ENCODE peak calls at places on chromosomes 16 and 17, in four cellular contexts. One of them, this sample, is unnamed.

GRCh38 chr16:58026705-58027340 is 1.3 kb downstream of the MMP15 start:
- DNase-seq in IMR-90: no peak
- DNase-seq in NCI-H1092 treated with DMSO at 0.1 percent for 48 hours: peak
- DNase-seq in T1000: no peak
- DNase-seq in this sample: no peak

GRCh38 chr16:22685162-22685830 is 128.7 kb upstream of the HS3ST2 start:
- DNase-seq in IMR-90: no peak
- DNase-seq in NCI-H1092 treated with DMSO at 0.1 percent for 48 hours: no peak
- DNase-seq in T1000: no peak
- DNase-seq in this sample: no peak

GRCh38 chr16:12826559-12826958 is 22.9 kb upstream of the CPPED1 start:
- DNase-seq in IMR-90: no peak
- DNase-seq in NCI-H1092 treated with DMSO at 0.1 percent for 48 hours: no peak
- DNase-seq in T1000: no peak
- DNase-seq in this sample: no peak

GRCh38 chr16:87305505-87306391 is 11.4 kb downstream of the C16orf95 start:
- DNase-seq in IMR-90: no peak
- DNase-seq in NCI-H1092 treated with DMSO at 0.1 percent for 48 hours: peak
- DNase-seq in T1000: no peak
- DNase-seq in this sample: no peak

GRCh38 chr16:1610841-1611653 is 825 bp downstream of the IFT140 start:
- DNase-seq in IMR-90: no peak
- DNase-seq in NCI-H1092 treated with DMSO at 0.1 percent for 48 hours: no peak
- DNase-seq in T1000: peak
- DNase-seq in this sample: no peak

GRCh38 chr17:41705271-41705991 is 6.7 kb upstream of the GAST start:
- DNase-seq in IMR-90: peak
- DNase-seq in NCI-H1092 treated with DMSO at 0.1 percent for 48 hours: no peak
- DNase-seq in T1000: no peak
- DNase-seq in this sample: peak

GRCh38 chr17:48546924-48547838 is 2.3 kb upstream of the HOXB2 start:
- DNase-seq in IMR-90: peak
- DNase-seq in NCI-H1092 treated with DMSO at 0.1 percent for 48 hours: peak
- DNase-seq in T1000: no peak
- DNase-seq in this sample: no peak

GRCh38 chr17:83122834-83123233 is 43.4 kb downstream of the METRNL start:
- DNase-seq in IMR-90: no peak
- DNase-seq in NCI-H1092 treated with DMSO at 0.1 percent for 48 hours: no peak
- DNase-seq in T1000: no peak
- DNase-seq in this sample: no peak

GRCh38 chr17:59277031-59277430 is 54.4 kb upstream of the YPEL2 start:
- DNase-seq in IMR-90: no peak
- DNase-seq in NCI-H1092 treated with DMSO at 0.1 percent for 48 hours: no peak
- DNase-seq in T1000: no peak
- DNase-seq in this sample: no peak

GRCh38 chr16:50702725-50703124 is 9.3 kb downstream of the NOD2 start:
- DNase-seq in IMR-90: no peak
- DNase-seq in NCI-H1092 treated with DMSO at 0.1 percent for 48 hours: no peak
- DNase-seq in T1000: no peak
- DNase-seq in this sample: no peak

GRCh38 chr16:83898463-83899271 is at the start of gene MLYCD:
- DNase-seq in IMR-90: peak
- DNase-seq in NCI-H1092 treated with DMSO at 0.1 percent for 48 hours: peak
- DNase-seq in T1000: peak
- DNase-seq in this sample: peak

GRCh38 chr16:52597073-52597771 is 50.3 kb upstream of the TOX3 start:
- DNase-seq in IMR-90: no peak
- DNase-seq in NCI-H1092 treated with DMSO at 0.1 percent for 48 hours: no peak
- DNase-seq in T1000: no peak
- DNase-seq in this sample: no peak

GRCh38 chr16:70018254-70018653 is 67.1 kb downstream of the CLEC18A start:
- DNase-seq in IMR-90: peak
- DNase-seq in NCI-H1092 treated with DMSO at 0.1 percent for 48 hours: no peak
- DNase-seq in T1000: no peak
- DNase-seq in this sample: no peak

GRCh38 chr16:67966549-67967182 is 1.8 kb downstream of the SLC12A4 start:
- DNase-seq in IMR-90: no peak
- DNase-seq in NCI-H1092 treated with DMSO at 0.1 percent for 48 hours: no peak
- DNase-seq in T1000: no peak
- DNase-seq in this sample: peak

GRCh38 chr16:307691-308312 is 24.8 kb downstream of the PDIA2 start:
- DNase-seq in IMR-90: no peak
- DNase-seq in NCI-H1092 treated with DMSO at 0.1 percent for 48 hours: no peak
- DNase-seq in T1000: no peak
- DNase-seq in this sample: no peak

GRCh38 chr16:57532251-57532625 is 4.1 kb downstream of the CCDC102A start:
- DNase-seq in IMR-90: no peak
- DNase-seq in NCI-H1092 treated with DMSO at 0.1 percent for 48 hours: no peak
- DNase-seq in T1000: no peak
- DNase-seq in this sample: no peak

GRCh38 chr16:66668777-66669444 is 27.6 kb downstream of the CMTM4 start:
- DNase-seq in IMR-90: peak
- DNase-seq in NCI-H1092 treated with DMSO at 0.1 percent for 48 hours: no peak
- DNase-seq in T1000: no peak
- DNase-seq in this sample: no peak

GRCh38 chr16:68481636-68482035 is 33.3 kb upstream of the SMPD3 start:
- DNase-seq in IMR-90: no peak
- DNase-seq in NCI-H1092 treated with DMSO at 0.1 percent for 48 hours: no peak
- DNase-seq in T1000: no peak
- DNase-seq in this sample: no peak